ENCODE peak calls at places on chromosomes 1 and 21, in ten cellular contexts. M, F, V, I, T, Z, O, A, J and E are unnamed samples.

GRCh38 chr21:37207441-37208009 is 59.6 kb downstream of the VPS26C start:
- DNase-seq in M (peak), F (no peak), V (no peak), I (no peak), T (no peak), Z (peak), O (no peak), A (no peak), J (peak), E (peak)

GRCh38 chr1:22922640-22923039 is 50.0 kb downstream of the LACTBL1 start:
- DNase-seq in M (no peak), F (no peak), V (no peak), I (no peak), T (peak), Z (no peak), O (no peak), A (no peak), J (peak), E (peak)

GRCh38 chr1:115242543-115242942 is 95.5 kb downstream of the NGF start:
- DNase-seq in M (no peak), F (no peak), V (no peak), I (no peak), T (no peak), Z (no peak), O (no peak), A (no peak), J (no peak), E (no peak)

GRCh38 chr1:224851210-224851849 is 78.1 kb upstream of the DNAH14 start:
- DNase-seq in M (peak), F (peak), V (peak), I (peak), T (peak), Z (peak), O (peak), A (peak), J (peak), E (peak)

GRCh38 chr1:16180291-16180824 is 24.5 kb upstream of the EPHA2 start:
- DNase-seq in M (no peak), F (no peak), V (no peak), I (no peak), T (peak), Z (no peak), O (no peak), A (no peak), J (peak), E (no peak)

GRCh38 chr21:38306407-38306806 is 49.6 kb downstream of the KCNJ15 start:
- DNase-seq in M (no peak), F (no peak), V (no peak), I (no peak), T (no peak), Z (no peak), O (no peak), A (no peak), J (peak), E (peak)

GRCh38 chr1:70504821-70505193 is 93.7 kb downstream of the CTH start:
- DNase-seq in M (peak), F (no peak), V (no peak), I (no peak), T (no peak), Z (peak), O (no peak), A (no peak), J (peak), E (no peak)

GRCh38 chr1:218656301-218657037 is 311.3 kb downstream of the TGFB2 start:
- DNase-seq in M (no peak), F (no peak), V (no peak), I (no peak), T (peak), Z (no peak), O (no peak), A (no peak), J (peak), E (no peak)

GRCh38 chr1:40625076-40625475 is 40.4 kb downstream of the RIMS3 start:
- DNase-seq in M (peak), F (no peak), V (peak), I (no peak), T (peak), Z (no peak), O (no peak), A (no peak), J (no peak), E (peak)

GRCh38 chr1:206766251-206766856 is 4.2 kb upstream of the IL19 start:
- DNase-seq in M (peak), F (peak), V (peak), I (no peak), T (peak), Z (no peak), O (peak), A (peak), J (peak), E (peak)

GRCh38 chr21:45513741-45514310 is 28.4 kb downstream of the SLC19A1 start:
- DNase-seq in M (no peak), F (no peak), V (peak), I (peak), T (no peak), Z (no peak), O (no peak), A (no peak), J (no peak), E (no peak)

GRCh38 chr1:114718661-114719423 is 2.3 kb upstream of the NRAS start:
- DNase-seq in M (no peak), F (no peak), V (no peak), I (no peak), T (peak), Z (no peak), O (no peak), A (no peak), J (peak), E (peak)

GRCh38 chr1:192797845-192798244 is 11.0 kb upstream of the RGS2 start:
- DNase-seq in M (no peak), F (no peak), V (no peak), I (no peak), T (no peak), Z (no peak), O (no peak), A (no peak), J (no peak), E (no peak)

GRCh38 chr1:44251486-44251885 is 38.2 kb downstream of the DMAP1 start:
- DNase-seq in M (peak), F (no peak), V (no peak), I (no peak), T (no peak), Z (no peak), O (no peak), A (no peak), J (no peak), E (no peak)

GRCh38 chr1:233295775-233296322 is 324 bp upstream of the PCNX2 start:
- DNase-seq in M (no peak), F (peak), V (no peak), I (no peak), T (peak), Z (no peak), O (no peak), A (no peak), J (peak), E (no peak)

GRCh38 chr1:172452536-172453159 is 8.8 kb upstream of the PIGC start:
- DNase-seq in M (no peak), F (no peak), V (no peak), I (no peak), T (no peak), Z (no peak), O (no peak), A (no peak), J (no peak), E (no peak)

GRCh38 chr1:189429610-189430009 is 1048.1 kb downstream of the BRINP3 start:
- DNase-seq in M (no peak), F (no peak), V (no peak), I (no peak), T (peak), Z (no peak), O (no peak), A (peak), J (peak), E (peak)

GRCh38 chr1:221816899-221817298 is 75.0 kb upstream of the DUSP10 start:
- DNase-seq in M (no peak), F (peak), V (no peak), I (no peak), T (peak), Z (no peak), O (no peak), A (peak), J (peak), E (peak)

GRCh38 chr21:29144736-29145353 is 14.4 kb downstream of the MAP3K7CL start:
- DNase-seq in M (no peak), F (no peak), V (no peak), I (no peak), T (no peak), Z (no peak), O (no peak), A (no peak), J (peak), E (no peak)

GRCh38 chr1:167722870-167723251 is 1.1 kb downstream of the MPZL1 start:
- DNase-seq in M (no peak), F (no peak), V (no peak), I (no peak), T (no peak), Z (no peak), O (no peak), A (no peak), J (no peak), E (no peak)

GRCh38 chr1:26291433-26291832 is 11.5 kb downstream of the SH3BGRL3 start:
- DNase-seq in M (no peak), F (no peak), V (no peak), I (no peak), T (no peak), Z (no peak), O (no peak), A (no peak), J (no peak), E (no peak)

GRCh38 chr1:145987926-145988325 is 8.5 kb downstream of the TXNIP start:
- DNase-seq in M (no peak), F (no peak), V (no peak), I (no peak), T (no peak), Z (no peak), O (no peak), A (no peak), J (no peak), E (no peak)

GRCh38 chr1:33206340-33206739 is 24.5 kb upstream of the TRIM62 start:
- DNase-seq in M (no peak), F (no peak), V (no peak), I (no peak), T (no peak), Z (no peak), O (no peak), A (no peak), J (no peak), E (no peak)

GRCh38 chr1:47175227-47175934 is 14.5 kb downstream of the PDZK1IP1 start:
- DNase-seq in M (peak), F (peak), V (no peak), I (no peak), T (peak), Z (no peak), O (peak), A (no peak), J (peak), E (peak)

GRCh38 chr1:180360333-180361075 is 130.4 kb downstream of the LHX4 start:
- DNase-seq in M (no peak), F (no peak), V (no peak), I (no peak), T (no peak), Z (no peak), O (no peak), A (no peak), J (peak), E (peak)

GRCh38 chr21:32021319-32022027 is 148.7 kb downstream of the HUNK start:
- DNase-seq in M (peak), F (no peak), V (peak), I (peak), T (peak), Z (peak), O (no peak), A (no peak), J (no peak), E (no peak)

GRCh38 chr1:17755120-17755519 is at the start of gene ACTL8:
- DNase-seq in M (no peak), F (no peak), V (no peak), I (no peak), T (no peak), Z (no peak), O (no peak), A (no peak), J (no peak), E (no peak)

GRCh38 chr1:2392071-2392442 is 416 bp downstream of the RER1 start:
- DNase-seq in M (no peak), F (no peak), V (no peak), I (no peak), T (peak), Z (no peak), O (no peak), A (no peak), J (no peak), E (no peak)

GRCh38 chr1:25631750-25632495 is 15.3 kb downstream of the MAN1C1 start:
- DNase-seq in M (no peak), F (no peak), V (no peak), I (peak), T (no peak), Z (no peak), O (no peak), A (no peak), J (no peak), E (no peak)

GRCh38 chr1:40928699-40929098 is 50.8 kb upstream of the CTPS1 start:
- DNase-seq in M (no peak), F (no peak), V (no peak), I (no peak), T (no peak), Z (no peak), O (no peak), A (no peak), J (no peak), E (no peak)

GRCh38 chr21:42758721-42759593 is 105.5 kb downstream of the PDE9A start:
- DNase-seq in M (no peak), F (no peak), V (no peak), I (no peak), T (peak), Z (no peak), O (no peak), A (no peak), J (no peak), E (no peak)

GRCh38 chr21:33360871-33361602 is 36.3 kb downstream of the IFNAR1 start:
- DNase-seq in M (peak), F (peak), V (peak), I (peak), T (peak), Z (peak), O (peak), A (peak), J (peak), E (peak)

GRCh38 chr1:215651867-215652266 is 84.8 kb downstream of the KCTD3 start:
- DNase-seq in M (no peak), F (no peak), V (no peak), I (no peak), T (no peak), Z (no peak), O (no peak), A (no peak), J (no peak), E (no peak)

GRCh38 chr1:197519741-197520334 is 251.8 kb downstream of the CRB1 start:
- DNase-seq in M (no peak), F (no peak), V (no peak), I (no peak), T (no peak), Z (no peak), O (no peak), A (no peak), J (peak), E (peak)

GRCh38 chr1:30423570-30423969 is 299.8 kb downstream of the MATN1 start:
- DNase-seq in M (no peak), F (no peak), V (no peak), I (no peak), T (no peak), Z (no peak), O (peak), A (no peak), J (no peak), E (no peak)

GRCh38 chr1:20279507-20279906 is 11.2 kb upstream of the VWA5B1 start:
- DNase-seq in M (peak), F (no peak), V (no peak), I (no peak), T (peak), Z (peak), O (no peak), A (peak), J (peak), E (peak)

GRCh38 chr1:3063379-3064295 is 5.4 kb upstream of the PRDM16 start:
- DNase-seq in M (peak), F (no peak), V (peak), I (no peak), T (peak), Z (no peak), O (no peak), A (no peak), J (no peak), E (no peak)

GRCh38 chr1:191671236-191671635 is 487.0 kb upstream of the RGS18 start:
- DNase-seq in M (no peak), F (no peak), V (no peak), I (no peak), T (no peak), Z (no peak), O (no peak), A (no peak), J (no peak), E (peak)

GRCh38 chr1:54940027-54940426 is 40.4 kb upstream of the TMEM61 start:
- DNase-seq in M (no peak), F (no peak), V (no peak), I (no peak), T (no peak), Z (no peak), O (no peak), A (no peak), J (no peak), E (no peak)
- H3K4me3 ChIP-seq in M (no peak), F (no peak), V (no peak), I (no peak), T (no peak), Z (no peak), O (no peak), A (no peak), J (no peak), E (no peak)

DNA sequence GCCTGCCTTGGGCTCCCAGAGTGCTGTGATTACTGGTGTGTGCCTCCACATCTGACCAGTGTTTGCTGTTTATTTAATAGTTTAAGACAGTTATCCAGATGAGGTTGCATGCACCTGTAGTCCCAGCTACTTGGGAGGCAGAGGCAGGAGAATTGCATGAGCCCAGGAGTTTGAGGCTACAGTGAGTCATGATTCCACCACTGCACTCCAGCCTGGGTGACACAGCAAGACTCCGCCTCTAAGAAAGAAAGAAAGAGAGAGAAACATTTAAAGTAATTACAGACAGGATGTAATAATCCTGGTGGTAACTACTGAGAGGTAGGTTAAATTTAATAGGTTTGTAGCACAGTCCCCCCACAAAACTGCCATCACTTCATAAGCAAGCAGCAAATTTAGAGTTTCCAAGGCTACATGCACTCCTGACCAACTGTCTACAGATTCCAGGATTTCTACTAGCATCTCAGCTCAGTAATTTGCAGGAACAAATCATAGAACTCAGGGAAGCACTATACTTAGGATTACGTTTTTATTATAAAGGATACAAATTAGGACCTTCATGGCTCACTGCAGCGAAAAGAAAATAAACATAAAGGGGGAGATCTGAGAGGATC is 89.6 kb downstream of the PKN2 start:
- DNase-seq in M (peak), F (peak), V (no peak), I (no peak), T (peak), Z (no peak), O (no peak), A (peak), J (peak), E (peak)
- H3K4me3 ChIP-seq in M (no peak), F (no peak), V (no peak), I (no peak), T (no peak), Z (no peak), O (no peak), A (no peak), J (no peak), E (no peak)

GRCh38 chr1:65090406-65090805 is 57.6 kb upstream of the AK4 start:
- DNase-seq in M (no peak), F (no peak), V (no peak), I (no peak), T (no peak), Z (no peak), O (no peak), A (no peak), J (no peak), E (no peak)
- H3K4me3 ChIP-seq in M (no peak), F (no peak), V (no peak), I (no peak), T (no peak), Z (no peak), O (no peak), A (no peak), J (no peak), E (no peak)

GRCh38 chr1:179142889-179143299 is 61.0 kb downstream of the TOR3A start:
- DNase-seq in M (no peak), F (peak), V (no peak), I (no peak), T (no peak), Z (no peak), O (no peak), A (peak), J (peak), E (peak)
- H3K4me3 ChIP-seq in M (no peak), F (peak), V (peak), I (no peak), T (peak), Z (peak), O (no peak), A (peak), J (peak), E (peak)

DNA sequence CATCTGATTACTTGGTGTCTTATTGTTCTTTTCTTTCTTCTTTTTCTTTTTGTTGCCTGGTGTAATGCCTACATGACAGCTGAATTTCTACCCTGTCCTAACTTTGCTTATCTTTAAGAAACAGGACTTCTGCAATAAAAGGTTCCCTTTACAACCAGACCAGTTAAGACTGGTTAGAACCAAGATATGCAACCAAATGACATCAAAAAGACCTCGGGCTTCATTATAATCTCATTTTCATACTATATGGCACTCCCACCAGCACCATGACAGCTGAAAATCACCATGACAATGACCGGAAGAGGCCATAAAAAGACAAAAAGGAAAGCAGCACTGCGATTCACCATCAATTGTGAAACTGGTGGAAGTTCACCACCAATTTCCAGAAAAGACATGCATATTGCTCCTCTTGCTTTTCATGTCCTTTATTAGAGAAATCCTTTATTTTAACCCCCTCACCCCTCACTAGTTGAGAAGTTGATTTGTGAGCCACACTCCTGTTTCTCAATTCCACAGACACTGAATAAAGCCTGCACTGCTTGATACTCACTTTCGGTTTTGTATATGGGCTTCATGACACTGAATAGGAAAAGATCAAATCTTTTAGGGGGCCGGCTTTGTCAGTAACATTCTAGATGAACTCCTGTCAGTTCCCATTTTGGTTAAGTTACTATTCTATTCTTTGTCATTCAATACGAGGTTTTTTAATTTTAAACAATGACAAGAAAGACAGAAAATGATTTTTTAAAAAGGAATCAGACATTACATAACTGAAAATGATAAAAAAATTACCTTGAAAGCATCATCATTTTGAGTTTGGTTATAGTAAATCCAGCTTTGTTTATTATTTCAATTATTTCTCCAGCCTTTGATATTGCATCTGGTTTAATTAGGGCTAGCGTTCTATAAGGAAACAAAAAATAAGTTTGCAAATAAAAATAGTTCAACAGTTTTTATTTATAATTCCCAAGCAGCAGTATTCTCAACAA is 58.1 kb downstream of the NME7 start:
- DNase-seq in M (no peak), F (no peak), V (no peak), I (no peak), T (no peak), Z (no peak), O (no peak), A (no peak), J (no peak), E (no peak)
- H3K4me3 ChIP-seq in M (no peak), F (no peak), V (no peak), I (no peak), T (no peak), Z (peak), O (no peak), A (no peak), J (no peak), E (no peak)

DNA sequence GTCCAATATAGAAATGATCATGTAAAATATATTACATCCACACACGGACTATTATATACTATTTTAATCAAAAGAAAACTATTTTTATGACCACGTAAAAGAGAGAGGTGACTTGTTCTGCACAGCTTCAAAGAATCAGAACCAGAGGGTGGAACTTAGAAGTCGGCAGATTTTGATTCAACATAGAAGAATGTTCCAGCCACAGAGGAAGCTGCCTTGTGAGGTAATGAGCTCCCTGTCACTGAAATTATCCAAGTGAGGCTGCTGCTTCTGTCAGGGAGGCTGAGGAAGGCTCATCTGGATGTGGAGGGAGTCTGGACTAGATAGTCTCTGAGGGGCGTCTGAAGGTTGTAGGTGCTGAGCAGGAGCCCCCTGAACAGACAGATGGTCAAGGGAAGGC is 2.7 kb downstream of the PLEKHA6 start:
- DNase-seq in M (no peak), F (no peak), V (no peak), I (no peak), T (peak), Z (no peak), O (no peak), A (no peak), J (peak), E (no peak)
- H3K4me3 ChIP-seq in M (no peak), F (no peak), V (no peak), I (no peak), T (no peak), Z (no peak), O (no peak), A (no peak), J (no peak), E (no peak)